ENCODE peak calls at places on chromosomes 1 and 21, in seven cellular contexts. X is stimulated activated CD4-positive, alpha-beta T cell treated with anti-CD3 and anti-CD28 coated beads, TNF-alpha, amount 100 ng/mL, for 48 hours; M is OCI-M1; L is right atrium auricular region; U is Calu3; T is GM19239; G is activated CD4-positive, alpha-beta T cell treated with anti-CD3 and anti-CD28 coated beads for 48 hours. S is an unnamed sample.

GRCh38 chr1:221708987-221709386 is 32.9 kb downstream of the DUSP10 start:
- DNase-seq in L (no peak), T (no peak), U (peak), X (no peak), G (peak), M (peak), S (no peak)

GRCh38 chr1:163069142-163069541 is at the start of gene RGS4:
- DNase-seq in G (no peak), L (peak), X (no peak), U (peak), T (no peak), M (peak), S (no peak)

GRCh38 chr1:103274886-103275285 is 166.6 kb upstream of the COL11A1 start:
- DNase-seq in G (no peak), U (no peak), M (no peak), L (no peak), T (no peak), X (no peak), S (no peak)

GRCh38 chr1:155847823-155848529 is 9.0 kb downstream of the GON4L start:
- DNase-seq in L (no peak), G (no peak), T (no peak), U (no peak), X (no peak), M (peak), S (no peak)

GRCh38 chr1:29584816-29585600 is 348.7 kb downstream of the PTPRU start:
- DNase-seq in L (peak), G (no peak), X (no peak), M (no peak), T (no peak), U (no peak), S (no peak)

GRCh38 chr1:201267481-201268229 is 15.7 kb upstream of the PKP1 start:
- DNase-seq in M (no peak), U (no peak), T (no peak), L (no peak), X (no peak), G (no peak), S (no peak)

GRCh38 chr1:203555484-203556046 is 61.6 kb downstream of the OPTC start:
- DNase-seq in M (no peak), T (no peak), G (no peak), L (no peak), X (no peak), U (no peak), S (no peak)

GRCh38 chr1:159079518-159079917 is 3.0 kb upstream of the AIM2 start:
- DNase-seq in U (no peak), M (peak), T (no peak), G (no peak), L (no peak), X (no peak), S (no peak)

GRCh38 chr1:201145816-201146215 is 8.5 kb downstream of the TMEM9 start:
- DNase-seq in G (no peak), M (no peak), X (no peak), L (no peak), T (no peak), U (no peak), S (no peak)

GRCh38 chr21:42657676-42658319 is 4.4 kb downstream of the PDE9A start:
- DNase-seq in M (no peak), X (no peak), T (no peak), U (no peak), L (no peak), G (no peak), S (no peak)